ENCODE peak calls at places on chromosomes 6 and 20, in seven cellular contexts. F is iPS-NIHi11, L is EH, T is stomach, Q is trophoblast cell, Z is mesothelial cell of epicardium, D is HEK293T. V is an unnamed sample.

GRCh38 chr6:129393659-129394058 is 316.3 kb downstream of the ARHGAP18 start:
- DNase-seq in F (no peak), L (no peak), T (no peak), Q (no peak), Z (no peak), D (no peak), V (no peak)

GRCh38 chr6:32970413-32971244 is 2.2 kb downstream of the BRD2 start:
- DNase-seq in F (peak; percentile 51), L (peak; percentile 97), T (peak; percentile 89), Q (peak; percentile 73), Z (peak; percentile 76), D (no peak), V (peak; percentile 90)

GRCh38 chr20:1402149-1402548 is 9.3 kb upstream of the FKBP1A start:
- DNase-seq in F (no peak), L (peak; percentile 79), T (no peak), Q (no peak), Z (no peak), D (no peak), V (no peak)

GRCh38 chr6:70099732-70100131 is 203.2 kb downstream of the COL9A1 start:
- DNase-seq in F (no peak), L (no peak), T (no peak), Q (no peak), Z (no peak), D (no peak), V (no peak)

GRCh38 chr6:146149770-146150169 is 120.9 kb downstream of the GRM1 start:
- DNase-seq in F (peak; percentile 8), L (no peak), T (no peak), Q (no peak), Z (no peak), D (no peak), V (no peak)

GRCh38 chr6:81735756-81736380 is 16.6 kb downstream of the TENT5A start:
- DNase-seq in F (no peak), L (peak; percentile 55), T (no peak), Q (peak; percentile 81), Z (no peak), D (no peak), V (no peak)

GRCh38 chr20:50146732-50147662 is 6.5 kb downstream of the PEDS1 start:
- DNase-seq in F (peak; percentile 67), L (peak; percentile 26), T (peak; percentile 66), Q (no peak), Z (no peak), D (no peak), V (no peak)

GRCh38 chr6:133466666-133467065 is 225.5 kb downstream of the EYA4 start:
- DNase-seq in F (no peak), L (no peak), T (no peak), Q (no peak), Z (no peak), D (no peak), V (no peak)

GRCh38 chr20:5041433-5041832 is 40.1 kb upstream of the SLC23A2 start:
- DNase-seq in F (no peak), L (peak; percentile 34), T (no peak), Q (no peak), Z (no peak), D (no peak), V (peak; percentile 54)

GRCh38 chr6:44641344-44641743 is 253.8 kb downstream of the CDC5L start:
- DNase-seq in F (no peak), L (no peak), T (no peak), Q (no peak), Z (no peak), D (no peak), V (no peak)

GRCh38 chr6:121105461-121105860 is 228.8 kb downstream of the TBC1D32 start:
- DNase-seq in F (peak; percentile 4), L (no peak), T (no peak), Q (peak; percentile 1), Z (no peak), D (no peak), V (no peak)

GRCh38 chr6:32668226-32668747 is 1.8 kb upstream of the HLA-DQB1 start:
- DNase-seq in F (peak; percentile 20), L (no peak), T (peak; percentile 50), Q (peak; percentile 37), Z (no peak), D (peak; percentile 39), V (no peak)

GRCh38 chr6:35034411-35035171 is 106.5 kb downstream of the TCP11 start:
- DNase-seq in F (no peak), L (no peak), T (peak; percentile 89), Q (no peak), Z (no peak), D (no peak), V (no peak)